ENCODE peak calls at places on chromosomes 6 and 20, in ten cellular contexts. K is cardiac fibroblast; D is stimulated activated CD4-positive, alpha-beta T cell treated with anti-CD3 and anti-CD28 coated beads, Interleukin-2, amount 100 ng/mL, for 24 hours; G is stimulated activated CD8-positive, alpha-beta memory T cell treated with anti-CD3 and anti-CD28 coated beads, Interleukin-15, amount 100 ng/mL, for 48 hours; U is CD8-positive, alpha-beta T cell; H is pulmonary artery endothelial cell; C is spleen; Z is psoas muscle; V is progenitor cell of endocrine pancreas; L is SK-MEL-5. T is an unnamed sample.

GRCh38 chr6:143940011-143940597 is 68.0 kb downstream of the PLAGL1 start:
- DNase-seq in L (peak; percentile 61), U (peak; percentile 62), G (peak; percentile 23), V (no peak), C (no peak), K (peak; percentile 64), H (no peak), Z (no peak), D (peak; percentile 53), T (no peak)

GRCh38 chr6:23547851-23548250 is 578.2 kb upstream of the NRSN1 start:
- DNase-seq in Z (no peak), V (no peak), U (no peak), D (no peak), G (no peak), L (peak; percentile 77), C (no peak), H (no peak), K (no peak), T (no peak)

GRCh38 chr6:106360989-106361430 is 493 bp downstream of the CRYBG1 start:
- DNase-seq in Z (peak; percentile 12), D (peak; percentile 28), C (peak; percentile 83), K (no peak), L (no peak), G (no peak), H (no peak), V (no peak), U (peak; percentile 56), T (peak; percentile 68)

GRCh38 chr6:165850434-165851019 is 187.5 kb upstream of the PDE10A start:
- DNase-seq in V (peak; percentile 62), D (peak; percentile 74), G (peak; percentile 22), Z (peak; percentile 64), U (peak; percentile 67), L (peak; percentile 55), H (peak; percentile 17), C (peak; percentile 89), K (peak; percentile 78), T (no peak)

GRCh38 chr6:52993461-52993860 is 1.6 kb downstream of the GSTA4 start:
- DNase-seq in H (no peak), U (no peak), K (no peak), G (no peak), D (no peak), Z (no peak), C (no peak), L (peak; percentile 9), V (no peak), T (no peak)

GRCh38 chr6:161038229-161039003 is 46.8 kb downstream of the MAP3K4 start:
- DNase-seq in U (no peak), K (peak; percentile 70), Z (peak; percentile 21), C (no peak), D (no peak), H (no peak), L (no peak), G (peak; percentile 1), V (no peak), T (no peak)

GRCh38 chr6:116158641-116159040 is 32.7 kb upstream of the COL10A1 start:
- DNase-seq in K (peak; percentile 26), H (no peak), V (no peak), U (no peak), G (no peak), C (no peak), D (no peak), L (no peak), Z (no peak), T (no peak)

GRCh38 chr20:33199026-33199425 is 18.1 kb upstream of the BPIFA3 start:
- DNase-seq in C (no peak), Z (no peak), L (no peak), K (no peak), D (no peak), U (no peak), H (no peak), G (no peak), V (no peak), T (no peak)

GRCh38 chr6:152368761-152369624 is 268.2 kb downstream of the SYNE1 start:
- DNase-seq in Z (peak; percentile 65), H (no peak), V (no peak), C (no peak), K (peak; percentile 59), G (no peak), L (no peak), D (no peak), U (no peak), T (no peak)

GRCh38 chr6:118309337-118310093 is 238.6 kb upstream of the PLN start:
- DNase-seq in V (no peak), Z (no peak), L (no peak), H (no peak), D (no peak), G (no peak), K (no peak), U (no peak), C (no peak), T (no peak)

GRCh38 chr6:71531006-71531405 is 242.4 kb downstream of the OGFRL1 start:
- DNase-seq in G (no peak), D (no peak), K (no peak), U (no peak), C (no peak), H (no peak), L (no peak), V (no peak), Z (no peak), T (no peak)

GRCh38 chr6:1043458-1043836 is 268.5 kb upstream of the FOXQ1 start:
- DNase-seq in L (no peak), C (no peak), G (no peak), Z (no peak), U (no peak), K (no peak), H (no peak), V (no peak), D (no peak), T (no peak)

GRCh38 chr6:98931710-98932109 is 16.0 kb downstream of the FBXL4 start:
- DNase-seq in Z (no peak), K (no peak), H (no peak), C (no peak), V (no peak), G (no peak), D (no peak), L (no peak), U (no peak), T (no peak)

T was measured in chondrocyte.